ENCODE peak calls at places on chromosomes 13 and 19, in four cellular contexts. P, B, T and F are unnamed samples.

GRCh38 chr19:42197375-42197817 is 20.1 kb downstream of the DEDD2 start:
- DNase-seq in P (no peak), T (no peak), B (no peak), F (no peak)

GRCh38 chr13:113146750-113147149 is 11.7 kb upstream of the PROZ start:
- DNase-seq in P (no peak), T (no peak), B (no peak), F (no peak)

GRCh38 chr13:65943711-65944110 is 1286.4 kb downstream of the PCDH9 start:
- DNase-seq in P (no peak), T (no peak), B (no peak), F (no peak)

GRCh38 chr13:40313269-40314200 is 352.9 kb downstream of the FOXO1 start:
- DNase-seq in T (no peak), B (no peak), P (no peak), F (no peak)

GRCh38 chr13:45511310-45512147 is 46.8 kb downstream of the COG3 start:
- DNase-seq in P (no peak), B (peak), T (no peak), F (peak)

GRCh38 chr19:15841875-15842569 is 26.6 kb upstream of the OR10H1 start:
- DNase-seq in B (no peak), P (no peak), T (no peak), F (peak)

GRCh38 chr13:25136872-25137623 is 35.0 kb downstream of the AMER2 start:
- DNase-seq in T (no peak), P (no peak), B (no peak), F (no peak)

GRCh38 chr19:38035515-38036495 is 128.8 kb downstream of the SIPA1L3 start:
- DNase-seq in B (no peak), P (no peak), T (no peak), F (no peak)

GRCh38 chr19:35773020-35773809 is 2.1 kb upstream of the ARHGAP33 start:
- DNase-seq in P (no peak), T (no peak), B (no peak), F (no peak)

GRCh38 chr19:5173993-5174392 is 166.6 kb downstream of the PTPRS start:
- DNase-seq in P (no peak), T (no peak), B (no peak), F (no peak)

GRCh38 chr19:55136399-55137102 is 12.5 kb downstream of the TNNT1 start:
- DNase-seq in P (no peak), B (no peak), T (no peak), F (no peak)

GRCh38 chr19:2960120-2960519 is 15.3 kb upstream of the ZNF77 start:
- DNase-seq in T (no peak), P (no peak), B (no peak), F (no peak)

GRCh38 chr19:46303702-46304397 is 7.0 kb downstream of the HIF3A start:
- DNase-seq in P (peak), B (no peak), T (peak), F (peak)

GRCh38 chr19:47766670-47767069 is 11.8 kb upstream of the SELENOW start:
- DNase-seq in T (no peak), P (no peak), B (no peak), F (no peak)

GRCh38 chr19:49590971-49591730 is at the start of gene PRR12:
- DNase-seq in P (peak), T (no peak), B (peak), F (peak)

GRCh38 chr19:18306903-18307681 is 15.8 kb downstream of the LSM4 start:
- DNase-seq in P (no peak), T (no peak), B (no peak), F (no peak)

GRCh38 chr19:48415395-48415794 is 21.9 kb downstream of the GRIN2D start:
- DNase-seq in P (peak), B (no peak), T (peak), F (peak)

GRCh38 chr13:41960195-41960699 is 662 bp downstream of the VWA8 start:
- DNase-seq in P (no peak), B (no peak), T (no peak), F (no peak)

GRCh38 chr19:32599736-32600157 is 18.8 kb downstream of the PDCD5 start:
- DNase-seq in T (no peak), P (no peak), B (no peak), F (peak)

GRCh38 chr13:106401081-106401480 is 134.4 kb downstream of the EFNB2 start:
- DNase-seq in P (no peak), B (no peak), T (no peak), F (no peak)

GRCh38 chr19:35901055-35901644 is 810 bp upstream of the NFKBID start:
- DNase-seq in B (no peak), P (no peak), T (no peak), F (no peak)

GRCh38 chr19:35787227-35787799 is 11.9 kb downstream of the ARHGAP33 start:
- DNase-seq in P (no peak), T (no peak), B (no peak), F (no peak)

GRCh38 chr13:33676045-33676699 is 141.8 kb upstream of the RFC3 start:
- DNase-seq in B (no peak), T (no peak), P (peak), F (no peak)

GRCh38 chr19:1221141-1221903 is 15.7 kb downstream of the STK11 start:
- DNase-seq in P (peak), B (no peak), T (no peak), F (peak)

GRCh38 chr13:42041017-42041683 is 7.3 kb upstream of the DGKH start:
- DNase-seq in B (peak), P (peak), T (peak), F (peak)

GRCh38 chr13:76600086-76600485 is 286.1 kb downstream of the KCTD12 start:
- DNase-seq in T (no peak), P (no peak), B (no peak), F (peak)

GRCh38 chr13:100330662-100331061 is 241.8 kb downstream of the PCCA start:
- DNase-seq in B (no peak), T (no peak), P (no peak), F (no peak)

GRCh38 chr19:13887529-13887928 is 10.6 kb downstream of the NANOS3 start:
- DNase-seq in B (no peak), P (no peak), T (no peak), F (no peak)

GRCh38 chr19:46959962-46960556 is 59.6 kb upstream of the NPAS1 start:
- DNase-seq in B (no peak), T (no peak), P (no peak), F (no peak)

GRCh38 chr19:56348289-56348877 is 33.7 kb upstream of the ZSCAN5A start:
- DNase-seq in T (no peak), P (no peak), B (no peak), F (peak)

GRCh38 chr13:81138353-81138995 is 797.5 kb upstream of the SPRY2 start:
- DNase-seq in T (no peak), P (no peak), B (no peak), F (no peak)

GRCh38 chr13:99509477-99509876 is 8.2 kb downstream of the TM9SF2 start:
- DNase-seq in T (no peak), B (no peak), P (no peak), F (no peak)

GRCh38 chr19:34725400-34725799 is 8.6 kb upstream of the ZNF181 start:
- DNase-seq in P (no peak), T (no peak), B (no peak), F (no peak)

GRCh38 chr13:103250071-103250470 is 183.9 kb upstream of the SLC10A2 start:
- DNase-seq in P (no peak), T (no peak), B (no peak), F (no peak)

GRCh38 chr19:41699231-41699967 is 9.0 kb upstream of the CEACAM5 start:
- DNase-seq in B (no peak), T (no peak), P (no peak), F (no peak)

GRCh38 chr19:7622933-7623685 is 6.2 kb downstream of the XAB2 start:
- DNase-seq in P (no peak), B (no peak), T (no peak), F (no peak)
- TF ChIP-seq POLR2A in P (no peak), B (no peak), T (no peak), F (no peak)

DNA sequence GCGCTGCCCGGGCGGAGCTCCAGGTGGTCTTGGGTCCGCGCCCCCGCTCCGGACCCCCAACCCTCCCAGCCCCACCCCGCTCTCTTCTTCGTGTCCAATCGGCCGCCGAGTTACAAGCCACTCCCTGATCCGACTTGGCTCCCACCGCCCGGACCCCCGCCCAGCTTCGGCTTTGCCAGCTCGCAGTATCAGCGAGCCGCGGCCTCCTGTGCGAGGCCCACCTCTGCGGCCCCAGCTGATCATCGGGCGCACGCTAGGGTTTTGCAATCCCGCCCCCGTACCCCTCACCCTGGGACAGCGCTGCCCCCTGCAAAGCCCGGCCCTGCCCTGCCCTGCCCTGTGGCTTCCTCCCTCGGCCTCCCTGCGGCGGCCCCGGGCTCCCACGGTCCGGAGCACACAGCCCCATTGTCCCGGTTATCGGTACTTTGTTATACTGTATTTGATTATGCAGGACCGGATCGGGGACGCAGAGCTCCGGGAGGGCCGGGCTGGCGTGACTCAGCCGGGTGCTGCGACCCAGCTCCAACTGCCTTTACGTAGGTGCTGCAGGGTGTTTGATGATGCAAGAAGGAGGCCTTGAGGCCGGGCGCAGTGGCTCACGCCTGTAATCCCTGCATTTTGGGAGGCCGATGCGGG is 597 bp upstream of the LPAR2 start:
- DNase-seq in P (no peak), B (no peak), T (no peak), F (no peak)
- TF ChIP-seq POLR2A in P (no peak), B (no peak), T (no peak), F (no peak)

DNA sequence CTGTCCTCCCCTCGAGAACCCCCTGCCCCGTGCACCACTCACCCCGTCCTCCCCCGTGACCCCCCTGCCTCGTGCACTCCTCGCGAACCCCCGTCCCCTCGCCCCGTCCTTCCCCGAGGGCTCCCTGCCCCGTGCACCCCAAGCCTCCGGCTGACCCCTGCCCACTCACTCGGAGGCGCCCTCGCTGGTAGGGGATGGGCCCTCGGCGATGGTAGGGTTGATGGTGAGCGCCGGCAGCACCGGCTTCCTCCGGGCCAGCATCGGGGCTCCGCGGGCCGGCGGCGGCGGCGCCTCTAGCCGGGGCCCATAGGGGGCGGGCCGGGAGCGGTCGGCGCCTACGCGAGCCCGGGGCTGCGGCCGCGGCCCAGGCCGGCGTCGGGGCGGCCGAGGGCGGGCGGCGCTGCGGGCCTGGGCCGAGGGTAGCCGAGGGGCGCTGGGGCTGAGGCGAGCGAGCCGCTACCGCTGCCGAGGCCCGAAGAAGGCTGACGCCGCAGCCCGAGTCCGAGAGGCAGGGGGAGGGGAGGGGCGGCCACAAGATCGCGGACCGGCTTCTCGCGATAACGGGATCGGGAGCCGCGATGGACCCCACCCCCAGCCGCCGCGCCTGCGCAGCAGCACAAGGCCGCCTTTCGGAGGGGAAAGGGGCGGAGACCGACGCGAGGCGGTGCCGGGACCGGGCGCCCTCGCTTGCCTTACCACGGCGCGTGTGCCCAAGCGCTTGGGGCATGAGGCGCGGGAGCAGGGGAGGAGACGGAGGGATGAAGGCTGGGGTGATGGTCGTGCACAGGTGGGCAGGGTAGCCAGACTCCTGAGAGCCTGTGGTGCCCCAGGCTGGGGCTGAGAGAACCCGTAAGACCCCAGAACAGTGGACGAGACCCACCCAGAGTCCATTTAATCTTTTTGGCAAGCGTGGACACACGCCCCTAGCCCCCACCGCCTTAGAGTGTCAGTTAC is at the start of gene MAP2K2:
- DNase-seq in B (peak), T (peak), P (peak), F (peak)
- TF ChIP-seq POLR2A in B (peak), T (no peak), P (peak), F (peak)

GRCh38 chr13:34941436-34941834 is 635 bp upstream of the NBEA start:
- DNase-seq in P (no peak), T (no peak), B (no peak), F (no peak)

GRCh38 chr13:34939771-34940170 is 2.3 kb upstream of the NBEA start:
- DNase-seq in B (no peak), T (no peak), P (no peak), F (no peak)

GRCh38 chr13:34942732-34943674 is 933 bp downstream of the NBEA start:
- DNase-seq in P (peak), T (no peak), B (no peak), F (no peak)

GRCh38 chr13:34943675-34944634 is 1.9 kb downstream of the NBEA start:
- DNase-seq in P (no peak), B (no peak), T (no peak), F (no peak)

GRCh38 chr13:34941835-34942731 is at the start of gene NBEA:
- DNase-seq in T (peak), P (peak), B (peak), F (peak)
- TF ChIP-seq POLR2A in T (no peak), P (no peak), B (no peak), F (no peak)

GRCh38 chr19:40690050-40690698 is at the start of gene NUMBL:
- DNase-seq in T (no peak), B (no peak), P (no peak), F (no peak)

GRCh38 chr19:40691421-40692211 is 1.2 kb upstream of the NUMBL start:
- DNase-seq in T (no peak), P (no peak), B (peak), F (peak)

GRCh38 chr19:40689339-40690049 is 957 bp downstream of the NUMBL start:
- DNase-seq in T (no peak), P (no peak), B (no peak), F (peak)

GRCh38 chr19:40692212-40692551 is 1.7 kb upstream of the NUMBL start:
- DNase-seq in P (no peak), T (no peak), B (no peak), F (no peak)

DNA sequence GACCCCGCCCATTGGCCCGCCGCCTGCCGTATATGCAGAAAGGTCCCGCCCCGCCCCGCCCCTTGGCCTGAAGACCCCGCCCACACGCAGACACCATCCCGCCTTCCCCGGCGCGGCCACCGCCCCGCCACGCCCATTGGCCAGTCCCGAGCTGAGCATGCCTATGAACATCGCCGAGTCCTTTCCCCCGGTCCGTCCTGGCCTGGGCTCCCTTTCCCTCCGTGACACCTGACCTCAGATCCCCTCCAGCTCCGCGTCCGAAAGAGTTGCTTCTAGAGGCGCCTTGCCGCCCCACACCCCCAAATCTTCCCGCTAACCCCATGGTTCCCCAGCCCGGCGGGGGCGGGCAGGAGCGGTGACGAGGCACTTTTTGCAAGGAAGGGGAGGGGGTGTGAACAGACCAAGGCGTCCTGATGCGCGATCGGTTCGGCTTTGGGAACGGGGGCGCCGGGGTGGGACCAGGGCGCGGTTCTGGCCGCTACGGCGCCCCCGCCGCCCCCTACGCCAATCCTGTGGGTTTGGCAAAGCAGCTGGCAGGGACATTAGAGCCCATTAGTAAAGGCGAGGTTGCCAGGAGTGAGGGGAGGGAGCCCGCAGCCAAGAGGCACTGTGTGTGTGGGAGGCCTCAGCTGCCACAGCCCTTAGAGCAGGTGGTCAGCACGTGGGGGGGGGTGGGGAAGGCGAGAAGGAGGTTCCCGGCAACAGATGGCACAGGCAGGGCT is 409 bp upstream of the NUMBL start:
- DNase-seq in P (peak), T (peak), B (peak), F (peak)
- TF ChIP-seq POLR2A in P (no peak), T (no peak), B (peak), F (peak)

GRCh38 chr19:6418562-6418932 is 6.1 kb downstream of the KHSRP start:
- DNase-seq in T (no peak), P (no peak), B (no peak), F (no peak)

GRCh38 chr19:6416658-6417405 is 7.8 kb downstream of the KHSRP start:
- DNase-seq in T (no peak), P (no peak), B (no peak), F (no peak)

GRCh38 chr19:6414793-6415591 is 9.6 kb downstream of the KHSRP start:
- DNase-seq in T (no peak), P (no peak), B (no peak), F (no peak)

GRCh38 chr19:6415592-6416190 is 8.9 kb downstream of the KHSRP start:
- DNase-seq in P (no peak), B (no peak), T (no peak), F (no peak)

DNA sequence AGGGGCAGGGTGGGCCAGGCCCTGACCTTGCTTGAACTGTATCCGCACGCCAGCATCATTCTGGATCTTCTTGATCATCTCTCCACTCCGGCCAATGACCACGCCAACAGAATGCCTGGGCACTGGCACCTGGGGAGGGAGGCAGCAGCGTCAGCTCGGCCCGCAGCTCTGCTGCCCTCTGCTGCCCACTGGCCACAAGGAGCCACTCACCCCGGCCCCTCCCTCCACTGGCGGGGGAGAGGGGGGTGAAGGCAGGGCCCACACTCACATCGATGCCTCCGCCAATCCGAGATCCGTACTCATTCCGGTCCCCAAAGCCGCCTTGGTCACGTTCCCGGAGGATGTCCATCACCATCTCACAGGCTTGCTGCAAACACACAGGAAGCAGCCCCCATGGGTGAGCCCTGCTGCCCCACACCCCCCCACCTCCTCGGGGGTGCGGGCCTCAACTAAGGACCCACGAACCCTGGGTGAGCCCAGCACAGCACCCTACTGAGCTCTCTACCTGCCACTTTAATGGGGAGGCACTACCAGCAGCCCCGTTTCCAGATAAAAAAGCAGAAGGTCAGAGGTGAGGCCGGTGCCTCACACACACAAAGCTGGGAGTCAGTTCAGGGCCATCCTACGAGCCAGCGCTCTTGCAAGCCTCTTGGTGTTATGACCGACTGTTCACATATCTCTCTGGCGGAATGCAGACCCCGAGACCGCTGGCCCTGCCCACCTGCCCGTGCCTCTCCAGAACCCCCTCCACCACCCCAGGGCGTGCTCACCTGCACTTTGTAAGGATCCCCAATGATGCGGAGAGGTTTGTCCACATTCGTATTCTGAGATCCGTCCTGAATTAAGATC is 6.7 kb downstream of the KHSRP start:
- DNase-seq in P (no peak), T (no peak), B (no peak), F (no peak)
- TF ChIP-seq POLR2A in P (no peak), T (no peak), B (peak), F (no peak)